ENCODE peak calls at places on chromosomes 12 and 14, in nine cellular contexts. H, K, C, J, S, N, W, O and I are unnamed samples.

GRCh38 chr12:1083888-1084262 is 92.9 kb downstream of the ERC1 start:
- DNase-seq in H (peak; percentile 43), K (no peak), C (no peak), J (peak; percentile 61), S (no peak), N (no peak), W (peak; percentile 84), O (no peak), I (no peak)

GRCh38 chr12:53973093-53974042 is at the start of gene HOXC11:
- DNase-seq in H (no peak), K (no peak), C (no peak), J (no peak), S (no peak), N (no peak), W (peak; percentile 52), O (no peak), I (no peak)

GRCh38 chr12:72330291-72330690 is 58.1 kb downstream of the TRHDE start:
- DNase-seq in H (no peak), K (no peak), C (no peak), J (peak; percentile 50), S (no peak), N (no peak), W (no peak), O (no peak), I (no peak)

GRCh38 chr14:91332448-91333059 is 85.1 kb downstream of the CCDC88C start:
- DNase-seq in H (peak; percentile 61), K (no peak), C (no peak), J (no peak), S (no peak), N (no peak), W (no peak), O (no peak), I (no peak)

GRCh38 chr14:95163666-95164065 is 6.3 kb upstream of the DICER1 start:
- DNase-seq in H (no peak), K (no peak), C (no peak), J (no peak), S (no peak), N (no peak), W (no peak), O (no peak), I (no peak)

GRCh38 chr14:20262642-20263128 is 23.6 kb downstream of the OR11H4 start:
- DNase-seq in H (no peak), K (no peak), C (no peak), J (peak; percentile 49), S (no peak), N (no peak), W (peak; percentile 93), O (no peak), I (no peak)

GRCh38 chr12:100733817-100734593 is 60.6 kb upstream of the ANO4 start:
- DNase-seq in H (peak; percentile 42), K (no peak), C (no peak), J (no peak), S (no peak), N (no peak), W (peak; percentile 59), O (no peak), I (no peak)

GRCh38 chr14:56181666-56182065 is 63.5 kb downstream of the PELI2 start:
- DNase-seq in H (no peak), K (no peak), C (no peak), J (no peak), S (no peak), N (no peak), W (no peak), O (no peak), I (no peak)

GRCh38 chr14:74380172-74380571 is 31.9 kb downstream of the VRTN start:
- DNase-seq in H (no peak), K (no peak), C (no peak), J (no peak), S (peak; percentile 13), N (no peak), W (no peak), O (no peak), I (no peak)

GRCh38 chr14:47040490-47040889 is 388.9 kb upstream of the RPL10L start:
- DNase-seq in H (no peak), K (no peak), C (no peak), J (no peak), S (no peak), N (no peak), W (peak; percentile 4), O (no peak), I (no peak)

GRCh38 chr12:43132291-43132690 is 419.7 kb downstream of the ADAMTS20 start:
- DNase-seq in H (no peak), K (no peak), C (peak; percentile 10), J (no peak), S (no peak), N (no peak), W (no peak), O (no peak), I (no peak)

GRCh38 chr14:95303552-95303951 is 16.2 kb downstream of the CLMN start:
- DNase-seq in H (peak; percentile 85), K (no peak), C (no peak), J (no peak), S (no peak), N (no peak), W (peak; percentile 27), O (no peak), I (no peak)

GRCh38 chr12:87793134-87793533 is 236.1 kb downstream of the C12orf50 start:
- DNase-seq in H (no peak), K (no peak), C (no peak), J (no peak), S (no peak), N (no peak), W (no peak), O (no peak), I (no peak)

GRCh38 chr12:27657296-27657695 is 39.0 kb upstream of the REP15 start:
- DNase-seq in H (no peak), K (no peak), C (no peak), J (no peak), S (no peak), N (no peak), W (no peak), O (no peak), I (no peak)